ENCODE peak calls at places on chromosome 7, in eight cellular contexts. One of them, this sample, is unnamed.
A peak's percentile ranks its signal among the peaks of the same experiment; 100 is the strongest.

GRCh38 chr7:32868116-32868515 is 23.4 kb downstream of the KBTBD2 start:
- DNase-seq in GM23248: no peak
- DNase-seq in neuronal stem cell: no peak
- DNase-seq in H9: no peak
- DNase-seq in HepG2: no peak
- DNase-seq in mammary epithelial cell: no peak
- DNase-seq in fibroblast of lung: no peak
- DNase-seq in hepatocyte: no peak
- DNase-seq in this sample: no peak

GRCh38 chr7:93232673-93233018 is 480 bp downstream of the VPS50 start:
- DNase-seq in mammary epithelial cell: peak; percentile 10
- DNase-seq in H9: no peak
- DNase-seq in hepatocyte: no peak
- DNase-seq in HepG2: no peak
- DNase-seq in neuronal stem cell: no peak
- DNase-seq in GM23248: peak; percentile 42
- DNase-seq in fibroblast of lung: no peak
- DNase-seq in this sample: no peak

GRCh38 chr7:90210925-90211324 is 615 bp upstream of the STEAP2 start:
- DNase-seq in hepatocyte: peak; percentile 44
- DNase-seq in HepG2: peak; percentile 33
- DNase-seq in H9: no peak
- DNase-seq in mammary epithelial cell: no peak
- DNase-seq in GM23248: peak; percentile 43
- DNase-seq in neuronal stem cell: no peak
- DNase-seq in fibroblast of lung: peak; percentile 17
- DNase-seq in this sample: no peak

GRCh38 chr7:22565315-22565811 is 65.4 kb upstream of the STEAP1B start:
- DNase-seq in GM23248: peak; percentile 83
- DNase-seq in neuronal stem cell: no peak
- DNase-seq in hepatocyte: no peak
- DNase-seq in fibroblast of lung: peak; percentile 94
- DNase-seq in H9: no peak
- DNase-seq in HepG2: no peak
- DNase-seq in mammary epithelial cell: peak; percentile 92
- DNase-seq in this sample: no peak

GRCh38 chr7:14199336-14199735 is 209.9 kb upstream of the ETV1 start:
- DNase-seq in fibroblast of lung: no peak
- DNase-seq in hepatocyte: no peak
- DNase-seq in mammary epithelial cell: no peak
- DNase-seq in neuronal stem cell: no peak
- DNase-seq in GM23248: no peak
- DNase-seq in HepG2: no peak
- DNase-seq in H9: no peak
- DNase-seq in this sample: no peak

GRCh38 chr7:2105917-2106316 is 126.8 kb downstream of the MAD1L1 start:
- DNase-seq in neuronal stem cell: no peak
- DNase-seq in H9: peak; percentile 85
- DNase-seq in fibroblast of lung: no peak
- DNase-seq in mammary epithelial cell: no peak
- DNase-seq in hepatocyte: no peak
- DNase-seq in GM23248: no peak
- DNase-seq in HepG2: no peak
- DNase-seq in this sample: no peak

GRCh38 chr7:149529136-149529718 is 31.6 kb upstream of the ZNF746 start:
- DNase-seq in hepatocyte: no peak
- DNase-seq in mammary epithelial cell: no peak
- DNase-seq in H9: no peak
- DNase-seq in HepG2: no peak
- DNase-seq in GM23248: peak; percentile 6
- DNase-seq in fibroblast of lung: peak; percentile 7
- DNase-seq in neuronal stem cell: no peak
- DNase-seq in this sample: no peak

GRCh38 chr7:68691261-68692216 is 906.7 kb upstream of the AUTS2 start:
- DNase-seq in GM23248: peak; percentile 49
- DNase-seq in H9: no peak
- DNase-seq in HepG2: no peak
- DNase-seq in mammary epithelial cell: no peak
- DNase-seq in neuronal stem cell: no peak
- DNase-seq in fibroblast of lung: peak; percentile 97
- DNase-seq in hepatocyte: peak; percentile 23
- DNase-seq in this sample: peak; percentile 90

GRCh38 chr7:47666164-47666862 is 84.4 kb upstream of the TNS3 start:
- DNase-seq in neuronal stem cell: no peak
- DNase-seq in H9: no peak
- DNase-seq in GM23248: peak; percentile 28
- DNase-seq in fibroblast of lung: peak; percentile 78
- DNase-seq in mammary epithelial cell: no peak
- DNase-seq in hepatocyte: no peak
- DNase-seq in HepG2: peak; percentile 52
- DNase-seq in this sample: peak; percentile 93

GRCh38 chr7:142908921-142909870 is 23.7 kb upstream of the TRPV6 start:
- DNase-seq in hepatocyte: peak; percentile 42
- DNase-seq in fibroblast of lung: no peak
- DNase-seq in H9: peak; percentile 42
- DNase-seq in HepG2: no peak
- DNase-seq in neuronal stem cell: no peak
- DNase-seq in GM23248: peak; percentile 12
- DNase-seq in mammary epithelial cell: no peak
- DNase-seq in this sample: no peak

GRCh38 chr7:78121878-78122277 is 323.3 kb downstream of the PHTF2 start:
- DNase-seq in GM23248: no peak
- DNase-seq in fibroblast of lung: no peak
- DNase-seq in H9: no peak
- DNase-seq in HepG2: no peak
- DNase-seq in hepatocyte: no peak
- DNase-seq in mammary epithelial cell: no peak
- DNase-seq in neuronal stem cell: no peak
- DNase-seq in this sample: no peak

GRCh38 chr7:44286182-44286617 is 39.2 kb downstream of the CAMK2B start:
- DNase-seq in neuronal stem cell: no peak
- DNase-seq in hepatocyte: no peak
- DNase-seq in mammary epithelial cell: no peak
- DNase-seq in fibroblast of lung: no peak
- DNase-seq in HepG2: no peak
- DNase-seq in GM23248: no peak
- DNase-seq in H9: peak; percentile 62
- DNase-seq in this sample: peak; percentile 86

GRCh38 chr7:132239422-132239994 is 336.8 kb downstream of the PLXNA4 start:
- DNase-seq in fibroblast of lung: no peak
- DNase-seq in mammary epithelial cell: peak; percentile 37
- DNase-seq in H9: no peak
- DNase-seq in HepG2: no peak
- DNase-seq in neuronal stem cell: no peak
- DNase-seq in GM23248: no peak
- DNase-seq in hepatocyte: no peak
- DNase-seq in this sample: no peak

GRCh38 chr7:27142562-27143021 is 889 bp downstream of the HOXA5 start:
- DNase-seq in fibroblast of lung: no peak
- DNase-seq in GM23248: no peak
- DNase-seq in mammary epithelial cell: peak; percentile 44
- DNase-seq in H9: no peak
- DNase-seq in HepG2: no peak
- DNase-seq in hepatocyte: no peak
- DNase-seq in neuronal stem cell: no peak
- DNase-seq in this sample: no peak

GRCh38 chr7:116426428-116427156 is 72.9 kb upstream of the CAV2 start:
- DNase-seq in neuronal stem cell: no peak
- DNase-seq in hepatocyte: peak; percentile 79
- DNase-seq in mammary epithelial cell: peak; percentile 76
- DNase-seq in H9: no peak
- DNase-seq in GM23248: peak; percentile 88
- DNase-seq in fibroblast of lung: peak; percentile 87
- DNase-seq in HepG2: no peak
- DNase-seq in this sample: peak; percentile 44

GRCh38 chr7:33452805-33453502 is 323.6 kb downstream of the BBS9 start:
- DNase-seq in neuronal stem cell: no peak
- DNase-seq in GM23248: peak; percentile 50
- DNase-seq in hepatocyte: no peak
- DNase-seq in fibroblast of lung: peak; percentile 48
- DNase-seq in H9: no peak
- DNase-seq in mammary epithelial cell: no peak
- DNase-seq in HepG2: peak; percentile 14
- DNase-seq in this sample: no peak

GRCh38 chr7:139680676-139681462 is 96.9 kb downstream of the HIPK2 start:
- DNase-seq in neuronal stem cell: no peak
- DNase-seq in HepG2: no peak
- DNase-seq in mammary epithelial cell: peak; percentile 97
- DNase-seq in H9: no peak
- DNase-seq in hepatocyte: peak; percentile 67
- DNase-seq in GM23248: peak; percentile 100
- DNase-seq in fibroblast of lung: peak; percentile 99
- DNase-seq in this sample: peak; percentile 93

GRCh38 chr7:70646551-70647248 is 485.2 kb upstream of the GALNT17 start:
- DNase-seq in neuronal stem cell: no peak
- DNase-seq in H9: no peak
- DNase-seq in fibroblast of lung: no peak
- DNase-seq in hepatocyte: no peak
- DNase-seq in mammary epithelial cell: no peak
- DNase-seq in HepG2: no peak
- DNase-seq in GM23248: peak; percentile 6
- DNase-seq in this sample: peak; percentile 86
- H2AFZ ChIP-seq in neuronal stem cell: no peak overlapping the region
- H2AFZ ChIP-seq in H9: no peak overlapping the region
- H2AFZ ChIP-seq in fibroblast of lung: no peak overlapping the region
- H2AFZ ChIP-seq in hepatocyte: no peak overlapping the region
- H2AFZ ChIP-seq in mammary epithelial cell: no peak overlapping the region
- H2AFZ ChIP-seq in HepG2: no peak overlapping the region
- H2AFZ ChIP-seq in GM23248: no peak overlapping the region
- H2AFZ ChIP-seq in this sample: no peak overlapping the region

GRCh38 chr7:120988591-120989299 is at the start of gene CPED1:
- DNase-seq in mammary epithelial cell: peak; percentile 51
- DNase-seq in fibroblast of lung: peak; percentile 70
- DNase-seq in hepatocyte: peak; percentile 84
- DNase-seq in HepG2: peak; percentile 20
- DNase-seq in H9: peak; percentile 60
- DNase-seq in neuronal stem cell: peak; percentile 37
- DNase-seq in GM23248: peak; percentile 85
- DNase-seq in this sample: peak; percentile 81
- H3K27ac ChIP-seq in mammary epithelial cell: peak within 1 kb of the TSS; percentile 27
- H3K27ac ChIP-seq in fibroblast of lung: peak within 1 kb of the TSS; percentile 99
- H3K27ac ChIP-seq in hepatocyte: peak within 1 kb of the TSS; percentile 89
- H3K27ac ChIP-seq in HepG2: no peak within 1 kb of the TSS
- H3K27ac ChIP-seq in H9: no peak within 1 kb of the TSS
- H3K27ac ChIP-seq in neuronal stem cell: no peak within 1 kb of the TSS
- H3K27ac ChIP-seq in GM23248: peak within 1 kb of the TSS; percentile 71
- H3K27ac ChIP-seq in this sample: peak within 1 kb of the TSS; percentile 83

GRCh38 chr7:100865372-100865911 is 1.7 kb upstream of the TRIP6 start:
- DNase-seq in hepatocyte: no peak
- DNase-seq in neuronal stem cell: no peak
- DNase-seq in H9: peak; percentile 66
- DNase-seq in GM23248: peak; percentile 39
- DNase-seq in HepG2: no peak
- DNase-seq in mammary epithelial cell: peak; percentile 98
- DNase-seq in fibroblast of lung: peak; percentile 82
- DNase-seq in this sample: peak; percentile 88

GRCh38 chr7:100867796-100868485 is 754 bp downstream of the TRIP6 start:
- DNase-seq in HepG2: no peak
- DNase-seq in H9: peak; percentile 54
- DNase-seq in neuronal stem cell: no peak
- DNase-seq in fibroblast of lung: no peak
- DNase-seq in hepatocyte: peak; percentile 55
- DNase-seq in mammary epithelial cell: peak; percentile 27
- DNase-seq in GM23248: peak; percentile 46
- DNase-seq in this sample: peak; percentile 74

GRCh38 chr7:100865971-100866720 is 1.0 kb upstream of the TRIP6 start:
- DNase-seq in mammary epithelial cell: peak; percentile 69
- DNase-seq in fibroblast of lung: peak; percentile 36
- DNase-seq in neuronal stem cell: no peak
- DNase-seq in H9: no peak
- DNase-seq in hepatocyte: no peak
- DNase-seq in HepG2: no peak
- DNase-seq in GM23248: peak; percentile 55
- DNase-seq in this sample: peak; percentile 90

GRCh38 chr7:100867040-100867795 is at the start of gene TRIP6:
- DNase-seq in H9: peak; percentile 86
- DNase-seq in hepatocyte: peak; percentile 93
- DNase-seq in GM23248: peak; percentile 95
- DNase-seq in fibroblast of lung: peak; percentile 94
- DNase-seq in HepG2: no peak
- DNase-seq in mammary epithelial cell: peak; percentile 88
- DNase-seq in neuronal stem cell: peak; percentile 83
- DNase-seq in this sample: peak; percentile 100

DNA sequence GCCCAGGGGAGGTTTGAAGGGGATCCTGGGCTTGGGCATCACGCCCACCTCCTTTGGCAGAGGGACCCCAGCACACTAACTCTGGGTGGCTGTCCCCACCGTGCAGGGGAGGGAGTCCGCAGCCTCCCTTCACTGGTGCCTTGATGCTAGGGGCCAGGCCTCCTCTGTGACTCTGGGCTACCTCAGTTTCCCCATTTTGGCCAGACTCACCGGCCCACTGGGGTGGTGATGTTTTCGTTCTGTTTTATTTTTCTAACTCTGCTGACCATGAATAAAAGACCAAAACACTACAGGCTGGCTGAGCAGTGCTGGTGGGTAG is 507 bp upstream of the TRIP6 start:
- DNase-seq in mammary epithelial cell: no peak
- DNase-seq in H9: no peak
- DNase-seq in fibroblast of lung: no peak
- DNase-seq in hepatocyte: no peak
- DNase-seq in HepG2: no peak
- DNase-seq in GM23248: no peak
- DNase-seq in neuronal stem cell: no peak
- DNase-seq in this sample: no peak
- H2AFZ ChIP-seq in mammary epithelial cell: peak overlapping the region; percentile 64
- H2AFZ ChIP-seq in H9: no peak overlapping the region
- H2AFZ ChIP-seq in fibroblast of lung: no peak overlapping the region
- H2AFZ ChIP-seq in hepatocyte: peak overlapping the region; percentile 20
- H2AFZ ChIP-seq in HepG2: no peak overlapping the region
- H2AFZ ChIP-seq in GM23248: peak overlapping the region; percentile 83
- H2AFZ ChIP-seq in neuronal stem cell: peak overlapping the region; percentile 99
- H2AFZ ChIP-seq in this sample: no peak overlapping the region

GRCh38 chr7:41134242-41134872 is 568.5 kb downstream of the INHBA start:
- DNase-seq in H9: no peak
- DNase-seq in neuronal stem cell: no peak
- DNase-seq in mammary epithelial cell: peak; percentile 70
- DNase-seq in hepatocyte: no peak
- DNase-seq in fibroblast of lung: peak; percentile 62
- DNase-seq in GM23248: peak; percentile 49
- DNase-seq in HepG2: no peak
- DNase-seq in this sample: peak; percentile 83

GRCh38 chr7:41135511-41135910 is 567.4 kb downstream of the INHBA start:
- DNase-seq in GM23248: no peak
- DNase-seq in fibroblast of lung: no peak
- DNase-seq in neuronal stem cell: no peak
- DNase-seq in H9: no peak
- DNase-seq in mammary epithelial cell: no peak
- DNase-seq in HepG2: no peak
- DNase-seq in hepatocyte: no peak
- DNase-seq in this sample: no peak

GRCh38 chr7:41134873-41135250 is 568.0 kb downstream of the INHBA start:
- DNase-seq in hepatocyte: no peak
- DNase-seq in GM23248: peak; percentile 16
- DNase-seq in fibroblast of lung: no peak
- DNase-seq in H9: no peak
- DNase-seq in HepG2: no peak
- DNase-seq in mammary epithelial cell: no peak
- DNase-seq in neuronal stem cell: no peak
- DNase-seq in this sample: no peak

GRCh38 chr7:41131956-41132355 is 570.9 kb downstream of the INHBA start:
- DNase-seq in neuronal stem cell: no peak
- DNase-seq in mammary epithelial cell: no peak
- DNase-seq in hepatocyte: no peak
- DNase-seq in fibroblast of lung: no peak
- DNase-seq in GM23248: no peak
- DNase-seq in HepG2: no peak
- DNase-seq in H9: no peak
- DNase-seq in this sample: no peak

GRCh38 chr7:41133700-41134099 is 569.2 kb downstream of the INHBA start:
- DNase-seq in neuronal stem cell: no peak
- DNase-seq in fibroblast of lung: no peak
- DNase-seq in HepG2: no peak
- DNase-seq in hepatocyte: no peak
- DNase-seq in H9: no peak
- DNase-seq in mammary epithelial cell: no peak
- DNase-seq in GM23248: no peak
- DNase-seq in this sample: no peak
- H3K27ac ChIP-seq in neuronal stem cell: no peak overlapping the region
- H3K27ac ChIP-seq in fibroblast of lung: no peak overlapping the region
- H3K27ac ChIP-seq in HepG2: no peak overlapping the region
- H3K27ac ChIP-seq in hepatocyte: no peak overlapping the region
- H3K27ac ChIP-seq in H9: no peak overlapping the region
- H3K27ac ChIP-seq in mammary epithelial cell: no peak overlapping the region
- H3K27ac ChIP-seq in GM23248: no peak overlapping the region
- H3K27ac ChIP-seq in this sample: no peak overlapping the region

This sample was measured in osteoblast.